ENCODE peak calls at places on chromosomes 3 and 15, in four cellular contexts. W is nephron progenitor cell, N is foreskin fibroblast, E is activated B cell treated with CpG ODN at 0.5 μM for 24 hours. V is an unnamed sample.

GRCh38 chr3:134076816-134077215 is 47.1 kb upstream of the SLCO2A1 start:
- DNase-seq in N (no peak), W (no peak), E (no peak), V (no peak)

GRCh38 chr15:69951511-69952209 is 146.1 kb downstream of the TLE3 start:
- DNase-seq in N (no peak), E (no peak), W (no peak), V (peak; percentile 19)

GRCh38 chr3:125351814-125352456 is 23.2 kb downstream of the ZNF148 start:
- DNase-seq in W (no peak), E (no peak), N (no peak), V (peak; percentile 20)

GRCh38 chr3:100005670-100006393 is 108.5 kb downstream of the FILIP1L start:
- DNase-seq in N (no peak), W (no peak), E (no peak), V (no peak)

GRCh38 chr3:13713396-13713795 is 164.5 kb downstream of the FBLN2 start:
- DNase-seq in W (no peak), N (no peak), E (no peak), V (no peak)

GRCh38 chr15:59976480-59976879 is 27.6 kb upstream of the FOXB1 start:
- DNase-seq in N (no peak), E (no peak), W (no peak), V (no peak)

GRCh38 chr3:131402391-131403039 is 20.9 kb downstream of the NUDT16 start:
- DNase-seq in N (no peak), E (no peak), W (no peak), V (peak; percentile 54)

GRCh38 chr15:79049416-79049815 is 41.2 kb downstream of the RASGRF1 start:
- DNase-seq in N (no peak), W (no peak), E (no peak), V (no peak)

GRCh38 chr3:137259089-137259488 is 301.3 kb downstream of the IL20RB start:
- DNase-seq in W (no peak), E (no peak), N (no peak), V (no peak)

GRCh38 chr3:98182196-98182595 is 15.7 kb downstream of the OR5H15 start:
- DNase-seq in W (no peak), E (no peak), N (no peak), V (no peak)

GRCh38 chr3:59486468-59486964 is 436.7 kb upstream of the CFAP20DC start:
- DNase-seq in E (no peak), W (no peak), N (no peak), V (no peak)

GRCh38 chr3:61177450-61177849 is 73.8 kb downstream of the FHIT start:
- DNase-seq in E (no peak), N (no peak), W (no peak), V (no peak)

GRCh38 chr3:47452460-47453215 is 23.1 kb downstream of the SCAP start:
- DNase-seq in E (no peak), W (no peak), N (no peak), V (no peak)

GRCh38 chr3:123334056-123334455 is 114.8 kb downstream of the ADCY5 start:
- DNase-seq in N (no peak), W (no peak), E (no peak), V (no peak)

GRCh38 chr3:189171707-189172106 is at the start of gene TPRG1:
- DNase-seq in N (no peak), W (no peak), E (no peak), V (no peak)

GRCh38 chr15:58141894-58142293 is 3.7 kb downstream of the AQP9 start:
- DNase-seq in N (no peak), W (no peak), E (no peak), V (no peak)

GRCh38 chr3:37129871-37130270 is 44.5 kb downstream of the LRRFIP2 start:
- DNase-seq in E (no peak), W (no peak), N (peak; percentile 85), V (peak; percentile 67)

GRCh38 chr3:144011251-144011799 is 39.7 kb downstream of the DIPK2A start:
- DNase-seq in W (no peak), E (no peak), N (peak; percentile 12), V (no peak)

GRCh38 chr3:141129049-141130038 is 78.2 kb downstream of the SPSB4 start:
- DNase-seq in N (no peak), W (no peak), E (no peak), V (no peak)

GRCh38 chr3:110314512-110315114 is 757.0 kb upstream of the NECTIN3 start:
- DNase-seq in E (no peak), W (peak; percentile 64), N (peak; percentile 26), V (peak; percentile 36)

GRCh38 chr3:15367059-15367458 is 34.7 kb upstream of the SH3BP5 start:
- DNase-seq in E (no peak), N (no peak), W (no peak), V (peak; percentile 35)

GRCh38 chr3:172237121-172237742 is 197.9 kb downstream of the FNDC3B start:
- DNase-seq in N (no peak), E (no peak), W (no peak), V (no peak)

GRCh38 chr3:141777957-141778813 is 15.0 kb downstream of the GRK7 start:
- DNase-seq in N (no peak), W (no peak), E (no peak), V (no peak)

GRCh38 chr3:71733319-71733718 is 8.1 kb upstream of the EIF4E3 start:
- DNase-seq in E (no peak), W (no peak), N (no peak), V (no peak)

GRCh38 chr3:151085889-151086483 is 522 bp downstream of the MED12L start:
- DNase-seq in W (peak; percentile 65), E (peak; percentile 29), N (no peak), V (no peak)

GRCh38 chr3:106943071-106943470 is 434.2 kb upstream of the CCDC54 start:
- DNase-seq in E (no peak), W (no peak), N (peak; percentile 18), V (no peak)

GRCh38 chr3:22779737-22780136 is 423.4 kb upstream of the UBE2E2 start:
- DNase-seq in N (no peak), E (no peak), W (no peak), V (no peak)

GRCh38 chr3:128297401-128298138 is 144.3 kb downstream of the EEFSEC start:
- DNase-seq in N (peak; percentile 34), E (no peak), W (no peak), V (peak; percentile 77)

GRCh38 chr3:30518201-30518864 is 88.1 kb upstream of the TGFBR2 start:
- DNase-seq in E (no peak), N (no peak), W (no peak), V (no peak)

DNA sequence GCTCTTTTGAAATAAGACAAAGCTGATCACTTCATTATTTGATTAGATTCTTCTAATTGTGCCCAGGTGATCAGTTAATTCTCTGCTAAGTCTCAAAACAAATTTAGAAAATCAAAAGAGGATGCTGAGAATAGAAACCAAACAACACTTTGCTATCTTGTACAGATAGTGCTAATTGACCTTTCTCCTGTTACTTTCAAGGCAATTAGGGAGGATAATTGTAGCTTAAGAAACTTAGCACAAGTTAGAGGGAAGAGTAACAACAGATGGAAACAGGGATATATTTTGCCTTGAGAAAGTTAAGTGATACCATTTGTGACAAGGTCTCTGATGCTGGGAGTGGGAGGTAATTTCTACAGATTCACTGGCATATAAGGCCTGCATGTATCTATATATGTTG is 344.8 kb upstream of the GRM7 start:
- DNase-seq in N (no peak), W (no peak), E (no peak), V (no peak)
- TF ChIP-seq CTCF in N (no peak), W (no peak), E (no peak), V (no peak)

GRCh38 chr15:28015855-28016254 is 83.3 kb downstream of the OCA2 start:
- DNase-seq in N (no peak), E (no peak), W (no peak), V (no peak)
- TF ChIP-seq CTCF in N (no peak), E (no peak), W (no peak), V (no peak)

GRCh38 chr3:127286571-127287140 is 1.2 kb downstream of the PRR20G start:
- DNase-seq in W (no peak), N (no peak), E (no peak), V (no peak)

GRCh38 chr3:127288343-127288742 is 497 bp upstream of the PRR20G start:
- DNase-seq in W (no peak), E (no peak), N (no peak), V (no peak)

GRCh38 chr3:127288921-127289645 is 1.2 kb upstream of the PRR20G start:
- DNase-seq in W (no peak), N (no peak), E (no peak), V (no peak)

GRCh38 chr3:127289646-127290575 is 2.1 kb upstream of the PRR20G start:
- DNase-seq in N (peak; percentile 2), W (no peak), E (no peak), V (peak; percentile 52)

DNA sequence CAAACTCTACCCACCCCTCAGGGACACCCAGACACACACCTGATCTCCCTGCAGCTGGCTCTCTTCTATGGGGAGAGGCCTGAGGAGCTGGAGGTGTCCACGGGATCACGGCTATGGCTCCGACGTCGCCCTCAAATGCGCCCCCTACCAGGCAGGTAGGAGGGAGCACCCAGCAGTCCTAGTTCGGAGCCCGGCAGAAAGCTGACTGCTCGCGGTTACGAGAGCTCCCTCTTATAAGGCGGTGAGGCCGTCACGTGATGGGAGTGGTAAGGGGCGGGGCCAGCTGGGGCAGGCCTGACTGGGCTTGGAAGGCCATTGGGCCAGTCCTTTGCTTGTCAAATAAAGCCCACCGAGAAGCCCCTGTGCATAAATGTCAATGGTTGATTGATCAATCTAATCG is at the start of gene PRR20G:
- DNase-seq in N (no peak), W (no peak), E (no peak), V (no peak)
- TF ChIP-seq CTCF in N (no peak), W (no peak), E (no peak), V (no peak)

DNA sequence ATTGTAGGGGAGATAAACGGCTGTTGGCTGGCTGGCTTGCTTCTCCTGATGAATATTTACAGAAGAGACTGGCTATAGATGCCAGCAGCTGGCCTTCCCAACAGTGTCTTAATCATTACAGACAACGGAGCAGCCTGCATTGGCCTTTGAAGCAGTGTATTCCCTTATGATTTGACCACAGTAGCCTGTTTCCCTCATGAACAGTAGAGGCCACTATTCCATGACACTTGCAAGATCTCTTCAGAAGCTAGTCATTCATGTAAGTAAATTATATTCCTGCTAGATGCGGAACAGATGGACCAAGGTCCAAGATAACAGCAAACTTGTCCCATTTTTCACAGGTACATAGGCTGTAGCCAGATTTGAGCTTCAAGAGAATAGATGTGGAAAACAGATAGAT is 47.3 kb downstream of the TMCO5A start:
- DNase-seq in E (no peak), N (peak; percentile 36), W (no peak), V (peak; percentile 55)
- TF ChIP-seq CTCF in E (no peak), N (peak; percentile 49), W (peak; percentile 15), V (peak; percentile 56)

GRCh38 chr3:5231067-5231466 is 43.6 kb downstream of the EDEM1 start:
- DNase-seq in E (no peak), W (no peak), N (no peak), V (no peak)

GRCh38 chr3:5222283-5223005 is 34.9 kb downstream of the EDEM1 start:
- DNase-seq in W (no peak), N (no peak), E (no peak), V (no peak)

GRCh38 chr3:5229414-5229813 is 41.9 kb downstream of the EDEM1 start:
- DNase-seq in E (no peak), W (no peak), N (no peak), V (no peak)

GRCh38 chr3:5227812-5228211 is 40.3 kb downstream of the EDEM1 start:
- DNase-seq in E (no peak), W (no peak), N (no peak), V (no peak)

GRCh38 chr3:5226783-5227182 is 39.3 kb downstream of the EDEM1 start:
- DNase-seq in W (no peak), N (peak; percentile 8), E (no peak), V (peak; percentile 40)
- TF ChIP-seq CTCF in W (peak; percentile 39), N (peak; percentile 43), E (no peak), V (peak; percentile 75)

GRCh38 chr3:138696661-138697370 is 88.2 kb downstream of the FAIM start:
- DNase-seq in N (no peak), E (no peak), W (no peak), V (no peak)
- TF ChIP-seq CTCF in N (no peak), E (no peak), W (no peak), V (no peak)

V was measured in HFFc6.